ENCODE peak calls at places on chromosomes 3 and 15, in seven cellular contexts. C, D, E, R, Z, B and K are unnamed samples.

GRCh38 chr3:72661115-72661457 is 187.2 kb downstream of the SHQ1 start:
- DNase-seq in C (no peak), D (peak), E (no peak), R (no peak), Z (peak), B (peak), K (peak)

GRCh38 chr3:169687603-169688002 is 24.1 kb upstream of the MECOM start:
- DNase-seq in C (no peak), D (no peak), E (peak), R (no peak), Z (no peak), B (no peak), K (no peak)

GRCh38 chr3:43764012-43764411 is 73.3 kb downstream of the ABHD5 start:
- DNase-seq in C (no peak), D (no peak), E (no peak), R (no peak), Z (no peak), B (no peak), K (no peak)

GRCh38 chr3:185797993-185798830 is 26.6 kb downstream of the IGF2BP2 start:
- DNase-seq in C (no peak), D (no peak), E (no peak), R (no peak), Z (no peak), B (no peak), K (no peak)

GRCh38 chr3:142210144-142210543 is 15.2 kb downstream of the GK5 start:
- DNase-seq in C (no peak), D (no peak), E (no peak), R (no peak), Z (no peak), B (no peak), K (peak)

GRCh38 chr3:10357592-10358308 is 36.8 kb upstream of the SEC13 start:
- DNase-seq in C (peak), D (no peak), E (no peak), R (no peak), Z (no peak), B (no peak), K (no peak)

GRCh38 chr3:156477306-156477705 is 77.6 kb downstream of the SSR3 start:
- DNase-seq in C (no peak), D (no peak), E (no peak), R (no peak), Z (no peak), B (no peak), K (no peak)

GRCh38 chr15:82852906-82853635 is 43.6 kb downstream of the WHAMM start:
- DNase-seq in C (no peak), D (no peak), E (no peak), R (no peak), Z (no peak), B (peak), K (no peak)

GRCh38 chr3:132083159-132083558 is 48.3 kb upstream of the CPNE4 start:
- DNase-seq in C (no peak), D (no peak), E (no peak), R (peak), Z (no peak), B (no peak), K (no peak)

GRCh38 chr3:43160664-43161063 is 54.8 kb upstream of the POMGNT2 start:
- DNase-seq in C (no peak), D (no peak), E (no peak), R (no peak), Z (no peak), B (no peak), K (no peak)

GRCh38 chr15:66707310-66708160 is 5.5 kb downstream of the SMAD6 start:
- DNase-seq in C (no peak), D (peak), E (no peak), R (peak), Z (peak), B (no peak), K (peak)

GRCh38 chr3:126031981-126032471 is 51.9 kb downstream of the SLC41A3 start:
- DNase-seq in C (no peak), D (no peak), E (peak), R (no peak), Z (no peak), B (no peak), K (peak)

GRCh38 chr3:86793786-86794185 is 197.2 kb downstream of the VGLL3 start:
- DNase-seq in C (no peak), D (no peak), E (no peak), R (peak), Z (no peak), B (no peak), K (no peak)

GRCh38 chr15:92801412-92801773 is 98.7 kb upstream of the CHD2 start:
- DNase-seq in C (no peak), D (no peak), E (no peak), R (no peak), Z (peak), B (no peak), K (no peak)

GRCh38 chr3:12175844-12176453 is 17.2 kb upstream of the TIMP4 start:
- DNase-seq in C (no peak), D (peak), E (no peak), R (peak), Z (peak), B (no peak), K (peak)

GRCh38 chr15:70643783-70644125 is 119.6 kb downstream of the UACA start:
- DNase-seq in C (no peak), D (no peak), E (no peak), R (peak), Z (no peak), B (no peak), K (no peak)

GRCh38 chr3:93973160-93974126 is at the start of gene PROS1:
- DNase-seq in C (no peak), D (peak), E (peak), R (peak), Z (peak), B (peak), K (peak)
- TF ChIP-seq POLR2AphosphoS5 in C (no peak), D (no peak), E (peak), R (peak), Z (peak), B (no peak), K (peak)

GRCh38 chr15:23484870-23485269 is 37.8 kb upstream of the GOLGA6L2 start:
- DNase-seq in C (no peak), D (no peak), E (no peak), R (no peak), Z (no peak), B (no peak), K (no peak)
- TF ChIP-seq EP300 in C (no peak), D (no peak), E (no peak), R (no peak), Z (no peak), B (no peak), K (no peak)

DNA sequence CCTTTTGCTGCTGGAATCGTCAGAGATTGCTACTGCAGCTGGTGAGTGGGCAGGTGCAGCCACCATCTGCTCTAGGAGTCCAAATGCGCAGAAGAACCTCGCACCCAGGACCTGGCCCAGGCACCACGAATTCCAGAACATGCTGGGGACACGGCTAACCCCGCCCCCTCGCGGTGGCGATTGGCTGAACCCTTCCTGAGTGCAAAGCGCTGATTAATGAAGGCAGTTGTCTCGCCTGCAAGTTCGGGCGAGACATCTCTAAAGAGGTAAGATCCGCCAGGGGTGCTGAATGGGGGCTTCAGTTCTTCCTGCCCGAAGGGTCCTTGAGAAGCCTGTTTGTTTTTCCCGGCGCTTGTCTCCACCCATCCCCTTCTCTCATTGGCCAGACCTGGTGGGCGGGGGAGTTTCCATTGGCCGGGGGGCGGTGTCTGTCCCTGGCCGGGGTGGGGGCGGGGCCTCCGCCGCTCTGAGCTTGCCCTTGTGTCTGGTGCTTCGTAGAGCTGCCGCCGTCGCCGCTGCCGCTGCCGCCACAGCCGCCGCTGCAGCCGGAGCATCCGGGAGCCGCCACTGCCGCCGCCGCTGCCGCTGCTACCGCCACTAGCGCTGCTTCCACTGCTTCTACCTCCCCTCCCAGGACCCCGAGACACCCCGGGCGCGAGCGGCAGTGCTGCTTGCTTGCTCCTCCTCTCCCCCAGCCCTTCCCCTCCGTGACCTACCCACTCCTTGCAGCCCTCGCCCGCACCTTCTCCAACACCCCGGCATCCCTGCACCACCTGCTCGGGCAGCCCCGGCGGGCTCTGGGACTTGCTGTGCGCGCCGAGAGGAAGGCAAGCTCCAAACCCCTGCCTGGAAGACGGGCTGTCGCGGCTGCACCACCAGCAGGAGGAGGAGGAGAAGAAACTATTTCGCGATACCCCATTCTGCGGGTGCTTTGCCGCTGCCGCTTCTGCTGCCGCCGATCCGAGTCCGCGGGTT is at the start of gene CADM2:
- DNase-seq in C (no peak), D (peak), E (peak), R (peak), Z (peak), B (peak), K (peak)
- TF ChIP-seq POLR2AphosphoS5 in C (no peak), D (no peak), E (peak), R (no peak), Z (no peak), B (no peak), K (no peak)

GRCh38 chr15:52115598-52116427 is 3.2 kb upstream of the BCL2L10 start:
- DNase-seq in C (no peak), D (no peak), E (no peak), R (peak), Z (no peak), B (no peak), K (no peak)
- TF ChIP-seq EP300 in C (no peak), D (no peak), E (no peak), R (peak), Z (no peak), B (no peak), K (no peak)

GRCh38 chr3:69012836-69013255 is 638 bp downstream of the EOGT start:
- DNase-seq in C (no peak), D (peak), E (no peak), R (peak), Z (peak), B (peak), K (peak)
- TF ChIP-seq POLR2AphosphoS5 in C (no peak), D (no peak), E (no peak), R (no peak), Z (no peak), B (no peak), K (no peak)

DNA sequence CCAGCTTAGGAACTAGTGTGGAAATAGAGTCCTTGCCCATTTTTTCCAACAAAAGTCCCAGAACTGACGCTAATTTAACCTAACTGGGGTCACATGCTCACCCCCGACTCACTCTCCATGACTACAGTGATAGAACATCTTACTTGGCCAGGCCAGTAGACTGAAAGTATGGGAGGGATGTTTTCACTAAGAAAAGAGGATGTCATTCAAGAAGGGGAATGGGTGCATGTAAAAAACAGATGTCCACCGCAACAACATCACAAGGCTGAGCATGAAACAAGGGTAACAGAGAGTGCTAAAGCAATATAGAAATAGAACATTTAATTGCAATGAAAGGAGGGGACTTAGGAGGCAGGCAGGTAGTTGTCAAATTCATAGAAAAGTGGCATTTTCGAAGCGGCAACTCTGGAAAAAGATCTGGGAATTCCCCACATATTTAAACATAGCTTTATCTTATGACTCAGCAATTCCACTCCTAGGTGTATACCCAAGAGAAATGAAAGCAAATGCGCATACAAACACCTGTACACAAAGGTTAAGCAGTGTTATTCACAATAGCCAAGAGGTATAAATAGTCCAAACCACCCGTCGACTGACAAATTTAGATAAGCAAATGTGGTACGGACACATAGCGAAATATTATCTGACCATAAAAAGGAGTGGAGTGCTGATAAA is 41.1 kb upstream of the UBE2E2 start:
- DNase-seq in C (peak), D (no peak), E (no peak), R (no peak), Z (no peak), B (no peak), K (no peak)
- TF ChIP-seq EP300 in C (peak), D (no peak), E (no peak), R (no peak), Z (no peak), B (no peak), K (no peak)

GRCh38 chr3:133851266-133851906 is 44.3 kb downstream of the RAB6B start:
- DNase-seq in C (no peak), D (no peak), E (no peak), R (no peak), Z (no peak), B (no peak), K (no peak)

GRCh38 chr3:133853063-133853924 is 42.4 kb downstream of the RAB6B start:
- DNase-seq in C (no peak), D (no peak), E (no peak), R (no peak), Z (no peak), B (no peak), K (no peak)

GRCh38 chr3:133849346-133849745 is 43.7 kb downstream of the SRPRB start:
- DNase-seq in C (no peak), D (no peak), E (no peak), R (no peak), Z (no peak), B (no peak), K (no peak)

GRCh38 chr3:133851931-133852330 is 43.8 kb downstream of the RAB6B start:
- DNase-seq in C (no peak), D (no peak), E (no peak), R (no peak), Z (no peak), B (no peak), K (no peak)

GRCh38 chr3:133850034-133850433 is 44.4 kb downstream of the SRPRB start:
- DNase-seq in C (no peak), D (no peak), E (no peak), R (no peak), Z (no peak), B (no peak), K (no peak)
- TF ChIP-seq POLR2AphosphoS5 in C (no peak), D (no peak), E (no peak), R (no peak), Z (no peak), B (no peak), K (no peak)

GRCh38 chr3:146280859-146281258 is 30.0 kb upstream of the PLSCR4 start:
- DNase-seq in C (no peak), D (no peak), E (no peak), R (no peak), Z (no peak), B (no peak), K (no peak)

GRCh38 chr3:146273721-146274407 is 23.0 kb upstream of the PLSCR4 start:
- DNase-seq in C (no peak), D (no peak), E (no peak), R (no peak), Z (no peak), B (no peak), K (no peak)

GRCh38 chr3:146274833-146275232 is 23.9 kb upstream of the PLSCR4 start:
- DNase-seq in C (no peak), D (no peak), E (no peak), R (no peak), Z (no peak), B (no peak), K (no peak)

GRCh38 chr3:146275476-146275875 is 24.6 kb upstream of the PLSCR4 start:
- DNase-seq in C (no peak), D (no peak), E (no peak), R (no peak), Z (no peak), B (no peak), K (no peak)

DNA sequence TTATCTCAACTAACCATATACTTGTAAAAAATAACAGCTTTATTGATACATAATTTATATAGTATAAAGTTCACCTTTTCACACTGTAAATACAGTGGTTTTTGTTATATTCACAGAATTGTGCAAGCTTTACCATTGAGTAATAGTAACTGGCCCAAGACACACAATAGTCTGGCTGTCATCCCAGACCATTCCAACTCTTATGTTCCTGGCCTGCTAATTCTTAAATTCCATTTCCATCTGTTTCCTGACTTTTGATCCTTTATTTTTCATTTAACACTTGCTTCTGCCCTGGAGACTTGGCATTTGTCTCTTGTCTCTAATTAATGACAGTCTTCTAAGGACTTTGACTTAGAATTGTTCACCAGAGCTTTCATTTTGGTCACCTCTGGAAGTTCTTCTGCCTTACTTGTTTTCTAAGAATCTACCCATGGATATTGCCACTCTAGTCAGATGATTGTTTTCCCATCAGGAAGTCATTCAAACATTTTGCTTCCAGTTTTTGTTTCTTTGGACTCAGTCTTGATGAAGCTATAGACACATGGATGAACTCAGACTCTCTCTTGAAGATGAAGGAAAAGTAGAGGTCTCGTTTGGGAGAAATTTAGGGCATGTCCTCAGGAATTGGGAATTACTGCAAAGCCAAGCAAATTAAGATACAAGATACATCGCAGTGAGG is 27.2 kb upstream of the PLSCR4 start:
- DNase-seq in C (no peak), D (no peak), E (no peak), R (peak), Z (no peak), B (no peak), K (no peak)
- TF ChIP-seq EP300 in C (no peak), D (no peak), E (no peak), R (no peak), Z (no peak), B (no peak), K (peak)

DNA sequence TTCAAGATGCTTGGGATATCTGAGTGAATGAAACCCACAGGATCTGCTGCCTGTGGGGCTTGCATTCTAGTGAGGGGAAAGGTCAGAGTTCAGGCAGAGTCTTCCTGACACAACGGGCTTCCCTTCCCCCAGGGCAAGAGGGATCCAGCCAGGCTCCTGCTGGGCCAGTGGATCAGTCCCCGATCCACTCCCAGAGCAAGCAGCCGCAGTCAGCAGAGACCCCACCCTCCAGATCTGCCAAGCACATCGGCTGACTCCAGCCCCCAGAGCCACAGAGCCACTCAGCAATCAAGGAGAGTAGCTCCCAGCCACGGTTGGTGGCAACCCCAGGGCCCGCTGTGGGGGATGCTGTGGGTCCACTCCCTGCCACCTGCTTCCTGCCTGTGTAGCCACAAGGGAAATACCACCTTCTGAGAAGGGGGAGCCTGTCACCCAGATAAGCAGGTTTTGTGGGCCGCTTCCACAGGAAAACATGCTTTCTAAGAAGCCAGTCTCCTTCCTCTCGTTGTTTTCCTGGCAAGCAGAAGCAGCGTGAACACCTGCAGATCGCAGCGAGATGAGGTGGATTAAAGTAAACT is 44.9 kb downstream of the CPN2 start:
- DNase-seq in C (peak), D (no peak), E (no peak), R (no peak), Z (no peak), B (peak), K (peak)
- TF ChIP-seq POLR2AphosphoS5 in C (no peak), D (no peak), E (no peak), R (no peak), Z (no peak), B (no peak), K (no peak)